ENCODE peak calls at places on chromosome 14, in five cellular contexts. S is mesenchymal stem cell, L is dorsolateral prefrontal cortex, F is osteoblast, P is neural progenitor cell. Z is an unnamed sample.

GRCh38 chr14:31286456-31287293 is 79.1 kb upstream of the HECTD1 start:
- DNase-seq in S (no peak), L (no peak), F (no peak), P (peak; percentile 36), Z (no peak)

GRCh38 chr14:71116206-71117122 is 209.2 kb downstream of the PCNX1 start:
- DNase-seq in S (no peak), L (no peak), F (no peak), P (no peak), Z (no peak)

GRCh38 chr14:67221248-67221981 is 19.8 kb upstream of the PALS1 start:
- DNase-seq in S (peak; percentile 24), L (no peak), F (peak; percentile 73), P (no peak), Z (no peak)

GRCh38 chr14:24080142-24080530 is 8.8 kb downstream of the CPNE6 start:
- DNase-seq in S (no peak), L (no peak), F (no peak), P (peak; percentile 11), Z (no peak)

GRCh38 chr14:61051046-61051445 is 70.0 kb downstream of the SLC38A6 start:
- DNase-seq in S (no peak), L (no peak), F (no peak), P (peak; percentile 11), Z (no peak)

GRCh38 chr14:96889091-96889490 is 91.9 kb downstream of the VRK1 start:
- DNase-seq in S (no peak), L (no peak), F (no peak), P (no peak), Z (no peak)

GRCh38 chr14:93543766-93544165 is 113.0 kb downstream of the UNC79 start:
- DNase-seq in S (peak; percentile 34), L (no peak), F (no peak), P (peak; percentile 24), Z (no peak)

GRCh38 chr14:68633131-68633991 is 159.5 kb downstream of the ZFP36L1 start:
- DNase-seq in S (no peak), L (peak; percentile 36), F (peak; percentile 88), P (no peak), Z (peak; percentile 63)

GRCh38 chr14:68784298-68784910 is 8.5 kb downstream of the ZFP36L1 start:
- DNase-seq in S (peak; percentile 67), L (no peak), F (no peak), P (no peak), Z (no peak)

GRCh38 chr14:99080306-99080705 is 191.7 kb downstream of the BCL11B start:
- DNase-seq in S (no peak), L (no peak), F (no peak), P (no peak), Z (no peak)

GRCh38 chr14:101359221-101360044 is 201.9 kb upstream of the DIO3 start:
- DNase-seq in S (no peak), L (no peak), F (peak; percentile 74), P (peak; percentile 44), Z (no peak)

GRCh38 chr14:24411468-24412454 is 13.0 kb downstream of the NYNRIN start:
- DNase-seq in S (peak; percentile 72), L (no peak), F (peak; percentile 93), P (peak; percentile 68), Z (no peak)

GRCh38 chr14:59483819-59484610 is at the start of the genes JKAMP and L3HYPDH:
- DNase-seq in S (peak; percentile 97), L (peak; percentile 95), F (peak; percentile 96), P (peak; percentile 99), Z (peak; percentile 92)

GRCh38 chr14:59482120-59482434 is 2.1 kb downstream of the L3HYPDH start:
- DNase-seq in S (no peak), L (no peak), F (no peak), P (no peak), Z (no peak)

GRCh38 chr14:59482471-59483331 is 1.5 kb downstream of the L3HYPDH start:
- DNase-seq in S (peak; percentile 90), L (no peak), F (peak; percentile 86), P (no peak), Z (no peak)

GRCh38 chr14:59483360-59483759 is 848 bp downstream of the L3HYPDH start:
- DNase-seq in S (peak; percentile 78), L (no peak), F (peak; percentile 66), P (no peak), Z (peak; percentile 46)

GRCh38 chr14:59481407-59482119 is 2.6 kb downstream of the L3HYPDH start:
- DNase-seq in S (peak; percentile 50), L (no peak), F (no peak), P (no peak), Z (no peak)
- H3K27ac ChIP-seq in S (peak overlapping the region; percentile 95), L (no peak overlapping the region), F (peak overlapping the region; percentile 97), P (no peak overlapping the region), Z (no peak overlapping the region)

GRCh38 chr14:54512393-54512792 is 2.7 kb downstream of the CGRRF1 start:
- DNase-seq in S (peak; percentile 27), L (no peak), F (no peak), P (no peak), Z (no peak)

GRCh38 chr14:54509546-54510501 is at the start of gene CGRRF1:
- DNase-seq in S (peak; percentile 99), L (peak; percentile 99), F (peak; percentile 98), P (peak; percentile 98), Z (peak; percentile 97)

GRCh38 chr14:54516709-54517108 is 7.0 kb downstream of the CGRRF1 start:
- DNase-seq in S (no peak), L (no peak), F (no peak), P (no peak), Z (no peak)

GRCh38 chr14:54515670-54516069 is 6.0 kb downstream of the CGRRF1 start:
- DNase-seq in S (no peak), L (no peak), F (no peak), P (no peak), Z (no peak)
- H3K27ac ChIP-seq in S (no peak overlapping the region), L (no peak overlapping the region), F (no peak overlapping the region), P (no peak overlapping the region), Z (no peak overlapping the region)

GRCh38 chr14:52948836-52949235 is 2.0 kb downstream of the FERMT2 start:
- DNase-seq in S (no peak), L (no peak), F (peak; percentile 60), P (peak; percentile 25), Z (no peak)
- H3K27ac ChIP-seq in S (no peak overlapping the region), L (no peak overlapping the region), F (peak overlapping the region; percentile 14), P (no peak overlapping the region), Z (no peak overlapping the region)

DNA sequence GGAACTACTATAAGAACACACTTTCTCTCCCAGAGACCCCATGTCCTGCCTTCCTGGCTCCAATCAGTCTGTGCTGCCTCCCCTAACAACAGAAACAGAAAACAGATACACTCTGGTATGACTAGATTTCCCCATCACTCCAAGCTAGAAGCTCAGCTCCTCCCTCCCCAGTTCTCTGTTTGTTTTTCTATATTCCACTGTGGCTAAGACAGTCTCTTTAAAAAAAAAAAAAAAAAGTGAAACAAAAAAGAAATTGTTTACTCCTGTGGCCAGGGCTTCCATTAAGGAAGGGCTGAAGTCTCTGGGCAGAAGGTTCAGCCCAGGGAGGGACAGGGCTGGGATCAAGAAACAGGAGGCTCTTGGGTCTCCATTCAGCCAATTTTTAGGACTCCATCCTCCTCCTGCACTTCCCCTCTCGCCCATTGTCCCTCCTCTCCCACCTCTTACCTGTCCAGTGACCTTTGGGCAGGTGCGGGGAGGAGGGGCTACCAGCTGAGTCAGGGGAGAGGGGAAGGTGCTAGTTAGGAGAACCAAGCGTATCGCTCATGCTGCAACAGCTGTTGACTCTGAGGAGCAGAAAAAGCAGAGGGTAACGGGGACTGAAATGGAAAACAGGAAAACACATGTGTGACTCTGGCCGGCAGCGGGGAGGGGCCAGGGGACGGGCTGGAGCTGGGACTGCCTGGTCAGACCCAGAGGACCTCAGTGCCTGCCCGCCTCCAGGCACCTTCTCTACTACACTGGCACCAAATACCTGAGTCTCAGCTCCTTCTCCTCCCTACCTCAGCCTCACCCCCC is 4.2 kb upstream of the SLC7A7 start:
- DNase-seq in S (peak; percentile 97), L (no peak), F (peak; percentile 91), P (no peak), Z (no peak)
- H3K27ac ChIP-seq in S (no peak overlapping the region), L (peak overlapping the region; percentile 82), F (peak overlapping the region; percentile 73), P (no peak overlapping the region), Z (peak overlapping the region; percentile 85)

GRCh38 chr14:29735459-29735858 is 192.2 kb downstream of the PRKD1 start:
- DNase-seq in S (no peak), L (no peak), F (no peak), P (no peak), Z (no peak)
- H3K27ac ChIP-seq in S (no peak overlapping the region), L (no peak overlapping the region), F (no peak overlapping the region), P (no peak overlapping the region), Z (no peak overlapping the region)

DNA sequence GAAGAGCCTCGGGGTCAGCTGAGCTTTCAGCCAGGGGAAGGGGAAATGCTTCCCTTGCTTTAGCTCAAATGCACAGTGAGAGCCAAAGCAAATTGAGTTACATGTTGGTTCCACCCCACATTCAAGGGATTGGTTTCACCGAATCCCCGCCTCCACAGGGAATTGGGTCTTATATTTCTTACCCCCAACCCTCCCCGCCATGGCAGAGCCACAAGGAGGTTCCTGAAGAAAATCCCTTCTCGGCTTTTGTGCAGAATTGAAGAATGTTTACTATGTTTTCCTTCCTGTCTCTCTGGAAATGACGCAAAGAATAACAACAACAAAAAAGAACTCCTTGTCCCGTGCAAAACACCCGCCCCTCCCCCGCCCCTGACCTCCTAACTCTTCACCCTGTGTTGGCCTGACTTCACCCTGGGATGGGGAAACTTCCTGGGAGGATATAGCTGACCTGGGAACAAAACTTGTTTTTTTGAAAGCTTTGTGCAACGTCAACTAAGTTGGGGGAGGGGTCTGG is 21.9 kb upstream of the CIPC start:
- DNase-seq in S (peak; percentile 89), L (no peak), F (peak; percentile 42), P (peak; percentile 52), Z (no peak)
- H3K27ac ChIP-seq in S (no peak overlapping the region), L (peak overlapping the region; percentile 65), F (no peak overlapping the region), P (peak overlapping the region; percentile 68), Z (peak overlapping the region; percentile 84)

DNA sequence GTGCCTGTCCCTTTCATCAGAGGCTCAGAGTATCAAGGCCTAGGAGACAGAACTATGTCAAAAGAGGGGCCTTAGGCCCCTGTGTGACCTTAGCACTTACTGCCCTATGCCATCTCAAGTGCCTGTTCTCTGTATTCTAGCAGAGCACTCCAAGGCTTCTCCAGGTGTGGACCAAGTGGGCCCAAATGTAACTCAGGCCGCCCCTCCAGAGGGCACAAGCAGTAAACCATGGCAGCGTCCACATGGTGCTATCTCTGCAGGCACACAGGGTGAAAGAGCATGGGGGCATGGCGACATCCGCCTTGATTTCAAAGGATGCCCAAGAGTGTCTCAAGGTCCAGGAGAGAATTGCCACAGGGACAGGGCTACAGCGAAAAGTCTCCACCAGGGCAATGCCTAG is 628.7 kb downstream of the RPS29 start:
- DNase-seq in S (no peak), L (no peak), F (no peak), P (no peak), Z (no peak)
- H3K27ac ChIP-seq in S (no peak overlapping the region), L (no peak overlapping the region), F (no peak overlapping the region), P (no peak overlapping the region), Z (no peak overlapping the region)

GRCh38 chr14:38616959-38617358 is 361.1 kb upstream of the CLEC14A start:
- DNase-seq in S (no peak), L (no peak), F (no peak), P (no peak), Z (no peak)
- H3K27ac ChIP-seq in S (no peak overlapping the region), L (no peak overlapping the region), F (no peak overlapping the region), P (no peak overlapping the region), Z (no peak overlapping the region)

GRCh38 chr14:76844223-76844622 is 18.0 kb downstream of the LRRC74A start:
- DNase-seq in S (no peak), L (no peak), F (no peak), P (peak; percentile 18), Z (no peak)
- H3K27ac ChIP-seq in S (no peak overlapping the region), L (peak overlapping the region; percentile 43), F (no peak overlapping the region), P (no peak overlapping the region), Z (no peak overlapping the region)